ENCODE peak calls at places on chromosomes 13 and 19, in five cellular contexts. L, K, E, Q and O are unnamed samples.

GRCh38 chr19:15254547-15254946 is 22.3 kb upstream of the EPHX3 start:
- DNase-seq in E (no peak), K (no peak), Q (no peak), L (no peak), O (no peak)

GRCh38 chr13:88948501-88948900 is 1277.3 kb downstream of the SLITRK5 start:
- DNase-seq in Q (no peak), K (no peak), E (no peak), L (no peak), O (no peak)

GRCh38 chr19:38614289-38614688 is 3.5 kb downstream of the MAP4K1 start:
- DNase-seq in E (no peak), Q (no peak), K (no peak), L (no peak), O (no peak)

GRCh38 chr19:17405250-17406038 is at the start of gene BST2:
- DNase-seq in E (no peak), L (no peak), Q (no peak), K (peak), O (no peak)

GRCh38 chr13:111867657-111868056 is 199.3 kb upstream of the SOX1 start:
- DNase-seq in E (no peak), L (no peak), K (no peak), Q (no peak), O (no peak)

GRCh38 chr13:33263484-33263883 is 22.1 kb downstream of the STARD13 start:
- DNase-seq in Q (no peak), K (no peak), L (no peak), E (no peak), O (no peak)

GRCh38 chr19:7507884-7508283 is 8.0 kb upstream of the ZNF358 start:
- DNase-seq in K (peak), Q (peak), L (peak), E (no peak), O (no peak)

GRCh38 chr19:39128511-39129079 is 3.0 kb downstream of the PAK4 start:
- DNase-seq in L (no peak), E (no peak), K (peak), Q (no peak), O (no peak)

GRCh38 chr13:83499286-83499685 is 383.0 kb downstream of the SLITRK1 start:
- DNase-seq in L (no peak), E (no peak), K (no peak), Q (peak), O (no peak)

GRCh38 chr13:44373601-44374347 is at the start of gene SERP2:
- DNase-seq in Q (no peak), K (no peak), L (peak), E (peak), O (peak)

GRCh38 chr19:46761418-46761831 is 15.2 kb upstream of the STRN4 start:
- DNase-seq in Q (peak), E (no peak), L (no peak), K (peak), O (no peak)

GRCh38 chr13:51827254-51827653 is 17.7 kb downstream of the TMEM272 start:
- DNase-seq in Q (no peak), E (no peak), K (no peak), L (no peak), O (no peak)

GRCh38 chr13:80226645-80227044 is 114.3 kb downstream of the SPRY2 start:
- DNase-seq in E (no peak), K (no peak), Q (no peak), L (no peak), O (no peak)

GRCh38 chr13:80227645-80228044 is 113.3 kb downstream of the SPRY2 start:
- DNase-seq in L (no peak), K (no peak), Q (no peak), E (no peak), O (no peak)

GRCh38 chr13:80224468-80224867 is 116.5 kb downstream of the SPRY2 start:
- DNase-seq in L (no peak), E (no peak), K (no peak), Q (peak), O (no peak)
- TF ChIP-seq CTCF in L (no peak), E (no peak), K (no peak), Q (no peak), O (no peak)

DNA sequence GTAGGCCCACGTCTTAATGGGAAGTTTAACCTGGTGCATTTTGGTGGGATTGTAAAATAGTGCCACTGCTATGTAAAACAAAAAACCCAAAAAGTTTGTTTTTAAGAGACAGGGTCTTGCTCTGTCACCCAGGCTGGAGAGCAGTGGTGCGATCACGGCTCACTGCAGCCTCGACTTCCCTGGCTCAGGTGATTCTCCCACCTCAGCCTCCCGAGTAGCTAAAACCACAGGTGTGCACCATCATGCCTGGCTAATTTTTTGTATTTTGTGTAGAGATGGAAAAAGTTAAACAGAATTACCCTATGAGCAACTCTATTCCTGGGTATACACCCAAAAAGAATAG is 820 bp upstream of the REXO1 start:
- DNase-seq in Q (no peak), E (no peak), L (no peak), K (no peak), O (no peak)
- TF ChIP-seq CTCF in Q (no peak), E (no peak), L (no peak), K (no peak), O (no peak)

DNA sequence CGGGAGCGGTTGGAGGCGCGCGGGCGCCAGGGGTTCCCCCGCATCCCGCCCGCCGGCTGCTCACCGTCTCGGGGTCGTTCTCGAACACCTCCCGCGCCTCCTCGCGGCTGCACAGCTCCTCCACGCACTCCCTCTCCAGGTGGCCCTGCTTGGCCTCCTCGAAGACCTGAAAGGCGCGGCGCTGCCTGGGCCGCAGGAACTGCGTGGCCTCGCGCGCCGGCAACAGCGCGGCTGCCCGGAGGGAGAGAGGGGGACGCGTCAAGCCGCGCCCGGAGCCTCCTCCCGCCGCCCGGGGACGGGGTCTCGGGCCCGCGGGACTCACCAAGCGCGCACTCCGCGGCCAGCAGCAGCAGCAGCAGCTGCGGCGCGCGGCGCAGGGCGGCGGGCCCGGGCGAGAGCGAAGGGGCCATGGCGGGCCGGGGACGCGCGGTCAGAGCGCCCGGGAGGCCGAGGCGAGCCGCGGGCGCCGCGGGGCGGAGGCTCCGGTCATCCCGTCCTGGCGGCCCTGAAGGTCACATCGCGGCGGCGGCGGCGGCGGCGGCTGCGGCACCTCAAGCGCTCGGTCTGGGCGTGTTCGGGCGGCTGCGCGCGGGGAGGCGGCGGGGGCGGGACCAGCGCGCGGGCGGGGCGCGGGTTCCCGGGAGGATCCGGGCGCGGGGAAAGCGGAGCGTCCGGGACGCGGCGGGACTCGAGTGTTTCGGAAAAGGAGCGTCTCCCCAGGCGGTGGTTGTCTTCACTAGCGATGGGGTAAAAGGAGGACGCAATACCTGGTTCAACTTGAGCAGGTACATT is at the start of gene GAS6:
- DNase-seq in L (peak), E (peak), Q (no peak), K (peak), O (no peak)
- TF ChIP-seq CTCF in L (no peak), E (no peak), Q (peak), K (peak), O (no peak)

GRCh38 chr13:110154370-110155031 is 152.5 kb downstream of the COL4A1 start:
- DNase-seq in K (no peak), L (no peak), Q (no peak), E (no peak), O (no peak)

GRCh38 chr13:110152351-110152750 is 154.6 kb downstream of the COL4A1 start:
- DNase-seq in L (no peak), Q (no peak), K (no peak), E (no peak), O (no peak)

GRCh38 chr13:110150384-110151091 is 156.4 kb downstream of the COL4A1 start:
- DNase-seq in L (no peak), K (no peak), E (no peak), Q (no peak), O (no peak)

DNA sequence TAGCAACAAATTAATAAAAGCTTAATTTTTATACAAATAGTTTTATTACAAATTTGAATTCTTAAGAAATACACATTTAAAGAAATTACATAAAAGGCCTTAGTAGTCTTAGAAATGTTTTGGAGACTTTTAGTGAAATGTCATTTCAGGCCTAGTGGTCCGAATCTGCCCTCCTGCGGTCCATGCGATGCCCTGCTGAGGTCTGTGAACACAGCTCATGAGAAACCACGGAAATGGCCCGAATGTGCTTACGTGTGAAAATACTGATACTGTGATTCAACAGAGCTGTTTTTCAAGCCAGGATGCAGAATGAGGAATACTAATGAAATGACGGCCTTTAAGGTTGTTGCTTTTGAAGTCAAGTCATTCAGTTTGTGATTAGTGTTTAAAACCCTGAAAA is 157.9 kb downstream of the COL4A1 start:
- DNase-seq in K (peak), Q (no peak), L (no peak), E (no peak), O (no peak)
- TF ChIP-seq CTCF in K (no peak), Q (no peak), L (no peak), E (no peak), O (no peak)

GRCh38 chr13:103140001-103140671 is 73.9 kb upstream of the SLC10A2 start:
- DNase-seq in K (peak), E (no peak), L (no peak), Q (peak), O (no peak)
- TF ChIP-seq CTCF in K (peak), E (peak), L (peak), Q (peak), O (peak)